ENCODE peak calls at places on chromosome 13, in nine cellular contexts. C is HEK293T; L is stimulated activated CD8-positive, alpha-beta memory T cell treated with anti-CD3 and anti-CD28 coated beads, Interleukin-15, amount 100 ng/mL, for 4 hours; U is B cell; P is EL; J is H9; W is iPS DF 6.9; T is CD14-positive monocyte; A is activated T-helper 1 cell treated with anti-CD3 and anti-CD28 coated beads, Interleukin-12 subunit alpha, Interleukin-12 subunit beta, Interleukin-2, Interleukin-4 antibody, amounts not matched to agents 30 ng/mL and 10 ng/mL and 1 ng/mL, durations not matched to agents 14 hours and 24 hours and 36 hours. X is an unnamed sample.

GRCh38 chr13:84985860-84986259 is 813.4 kb downstream of the SLITRK6 start:
- DNase-seq in J (no peak), U (no peak), C (peak), A (no peak), P (peak), W (no peak), T (no peak), L (no peak), X (no peak)

GRCh38 chr13:63304497-63304896 is 1888.8 kb upstream of the PCDH20 start:
- DNase-seq in T (no peak), J (no peak), W (no peak), L (no peak), U (no peak), A (no peak), C (no peak), P (no peak), X (no peak)

GRCh38 chr13:91468301-91468700 is 69.9 kb downstream of the GPC5 start:
- DNase-seq in J (no peak), P (peak), T (no peak), C (no peak), U (no peak), W (no peak), A (no peak), L (no peak), X (no peak)

GRCh38 chr13:109145631-109146030 is 516.2 kb downstream of the MYO16 start:
- DNase-seq in P (peak), U (peak), J (no peak), W (no peak), A (no peak), L (no peak), C (peak), T (no peak), X (no peak)

GRCh38 chr13:59787679-59788078 is 376.0 kb downstream of the DIAPH3 start:
- DNase-seq in W (no peak), J (no peak), C (no peak), U (no peak), A (no peak), L (no peak), P (no peak), T (no peak), X (no peak)

GRCh38 chr13:68697551-68697950 is 1410.1 kb upstream of the ATXN8OS start:
- DNase-seq in W (no peak), C (no peak), U (no peak), L (no peak), J (no peak), P (no peak), A (no peak), T (no peak), X (no peak)

GRCh38 chr13:41668130-41668757 is 210.9 kb downstream of the RGCC start:
- DNase-seq in W (peak), T (peak), P (peak), L (no peak), A (peak), J (peak), C (peak), U (peak), X (no peak)

GRCh38 chr13:33119886-33120543 is 103.8 kb downstream of the KL start:
- DNase-seq in U (no peak), A (no peak), W (no peak), T (no peak), C (no peak), P (peak), J (no peak), L (no peak), X (no peak)

GRCh38 chr13:51275101-51275500 is 52.9 kb downstream of the FAM124A start:
- DNase-seq in L (no peak), W (no peak), U (no peak), J (peak), A (no peak), P (no peak), C (no peak), T (no peak), X (no peak)

GRCh38 chr13:99018418-99019180 is 40.7 kb upstream of the DOCK9 start:
- DNase-seq in J (no peak), T (no peak), A (no peak), U (no peak), L (no peak), P (peak), W (no peak), C (no peak), X (no peak)

GRCh38 chr13:101654916-101655315 is 202.4 kb downstream of the ITGBL1 start:
- DNase-seq in P (peak), T (no peak), W (no peak), C (no peak), U (no peak), L (no peak), J (no peak), A (no peak), X (no peak)

GRCh38 chr13:43880451-43880850 is 747 bp downstream of the LACC1 start:
- DNase-seq in P (no peak), T (no peak), L (no peak), U (no peak), C (no peak), W (no peak), A (no peak), J (no peak), X (no peak)

GRCh38 chr13:79307866-79308298 is 98.2 kb downstream of the RBM26 start:
- DNase-seq in P (peak), L (no peak), W (no peak), C (no peak), T (no peak), J (peak), A (no peak), U (no peak), X (no peak)

GRCh38 chr13:73702419-73703071 is 431.7 kb downstream of the KLF12 start:
- DNase-seq in P (no peak), W (no peak), U (no peak), J (no peak), T (no peak), A (peak), L (no peak), C (no peak), X (peak)

GRCh38 chr13:65836066-65836465 is 1394.1 kb downstream of the PCDH9 start:
- DNase-seq in W (no peak), J (no peak), T (no peak), U (no peak), L (no peak), C (no peak), A (no peak), P (no peak), X (no peak)

GRCh38 chr13:79799049-79799448 is 318.1 kb downstream of the NDFIP2 start:
- DNase-seq in W (no peak), U (no peak), A (no peak), C (no peak), T (no peak), J (no peak), P (no peak), L (no peak), X (no peak)

GRCh38 chr13:44141213-44141724 is 232.4 kb upstream of the SERP2 start:
- DNase-seq in C (peak), J (no peak), L (no peak), P (peak), W (no peak), U (no peak), T (no peak), A (no peak), X (peak)

GRCh38 chr13:27622102-27622820 is 569 bp downstream of the POLR1D start:
- DNase-seq in L (no peak), W (no peak), T (no peak), C (no peak), P (peak), J (no peak), U (no peak), A (no peak), X (no peak)

GRCh38 chr13:33355470-33355869 is 69.9 kb upstream of the STARD13 start:
- DNase-seq in A (no peak), C (no peak), U (no peak), J (no peak), L (no peak), T (peak), W (no peak), P (no peak), X (no peak)

GRCh38 chr13:76533251-76533650 is 353.0 kb downstream of the KCTD12 start:
- DNase-seq in P (no peak), W (no peak), J (no peak), U (no peak), L (no peak), A (no peak), C (no peak), T (no peak), X (no peak)

GRCh38 chr13:41568990-41569387 is 111.6 kb downstream of the RGCC start:
- DNase-seq in T (no peak), J (no peak), U (no peak), L (no peak), W (no peak), P (peak), C (no peak), A (no peak), X (no peak)

GRCh38 chr13:30113531-30113930 is 193.8 kb downstream of the KATNAL1 start:
- DNase-seq in U (no peak), C (no peak), P (no peak), W (no peak), L (no peak), T (no peak), A (no peak), J (no peak), X (no peak)

GRCh38 chr13:71879129-71879535 is 12.1 kb upstream of the DACH1 start:
- DNase-seq in U (no peak), A (no peak), W (no peak), J (peak), P (no peak), L (no peak), C (peak), T (no peak), X (no peak)

GRCh38 chr13:105569816-105570215 is 965.6 kb downstream of the EFNB2 start:
- DNase-seq in A (no peak), L (no peak), J (no peak), U (no peak), T (no peak), W (no peak), C (no peak), P (no peak), X (no peak)

GRCh38 chr13:93716623-93717022 is 490.0 kb downstream of the GPC6 start:
- DNase-seq in T (no peak), P (no peak), U (no peak), C (no peak), J (no peak), L (no peak), W (no peak), A (no peak), X (no peak)